ENCODE peak calls at places on chromosomes 5 and 9, in six cellular contexts. One of them, this sample, is unnamed.
A peak's percentile ranks its signal among the peaks of the same experiment; 100 is the strongest.

GRCh38 chr5:81154725-81155124 is 78.4 kb upstream of the CKMT2 start:
- DNase-seq in PC-3: no peak
- DNase-seq in prostate gland: no peak
- DNase-seq in tibial artery: no peak
- DNase-seq in CD8-positive, alpha-beta T cell: no peak
- DNase-seq in AG04449: no peak
- DNase-seq in this sample: no peak

GRCh38 chr5:90015584-90016018 is 394.0 kb downstream of the CETN3 start:
- DNase-seq in PC-3: peak; percentile 65
- DNase-seq in CD8-positive, alpha-beta T cell: no peak
- DNase-seq in AG04449: no peak
- DNase-seq in prostate gland: no peak
- DNase-seq in tibial artery: no peak
- DNase-seq in this sample: peak; percentile 82

GRCh38 chr5:173562451-173562850 is 54.0 kb downstream of the BOD1 start:
- DNase-seq in prostate gland: no peak
- DNase-seq in PC-3: no peak
- DNase-seq in CD8-positive, alpha-beta T cell: no peak
- DNase-seq in AG04449: no peak
- DNase-seq in tibial artery: no peak
- DNase-seq in this sample: peak; percentile 56

GRCh38 chr5:137497396-137498290 is 1.5 kb downstream of the SPOCK1 start:
- DNase-seq in tibial artery: no peak
- DNase-seq in CD8-positive, alpha-beta T cell: no peak
- DNase-seq in AG04449: no peak
- DNase-seq in PC-3: peak; percentile 10
- DNase-seq in prostate gland: peak; percentile 9
- DNase-seq in this sample: peak; percentile 31

GRCh38 chr9:99006979-99007378 is 63.3 kb downstream of the COL15A1 start:
- DNase-seq in prostate gland: no peak
- DNase-seq in AG04449: no peak
- DNase-seq in PC-3: no peak
- DNase-seq in tibial artery: no peak
- DNase-seq in CD8-positive, alpha-beta T cell: no peak
- DNase-seq in this sample: no peak

GRCh38 chr9:114894801-114895433 is 35.5 kb downstream of the TNFSF8 start:
- DNase-seq in tibial artery: no peak
- DNase-seq in CD8-positive, alpha-beta T cell: no peak
- DNase-seq in PC-3: peak; percentile 82
- DNase-seq in AG04449: peak; percentile 85
- DNase-seq in prostate gland: no peak
- DNase-seq in this sample: peak; percentile 93

GRCh38 chr9:3794005-3794404 is 268.2 kb upstream of the RFX3 start:
- DNase-seq in tibial artery: no peak
- DNase-seq in AG04449: no peak
- DNase-seq in PC-3: peak; percentile 2
- DNase-seq in prostate gland: no peak
- DNase-seq in CD8-positive, alpha-beta T cell: no peak
- DNase-seq in this sample: peak; percentile 28

GRCh38 chr5:95842955-95843544 is 20.5 kb upstream of the GLRX start:
- DNase-seq in AG04449: no peak
- DNase-seq in PC-3: peak; percentile 62
- DNase-seq in tibial artery: peak; percentile 80
- DNase-seq in CD8-positive, alpha-beta T cell: no peak
- DNase-seq in prostate gland: no peak
- DNase-seq in this sample: no peak

GRCh38 chr5:4738298-4738697 is 401.8 kb upstream of the ADAMTS16 start:
- DNase-seq in CD8-positive, alpha-beta T cell: no peak
- DNase-seq in tibial artery: no peak
- DNase-seq in AG04449: no peak
- DNase-seq in PC-3: no peak
- DNase-seq in prostate gland: no peak
- DNase-seq in this sample: no peak

GRCh38 chr9:134475051-134475790 is 149.0 kb downstream of the RXRA start:
- DNase-seq in PC-3: no peak
- DNase-seq in tibial artery: peak; percentile 72
- DNase-seq in CD8-positive, alpha-beta T cell: peak; percentile 37
- DNase-seq in AG04449: peak; percentile 24
- DNase-seq in prostate gland: peak; percentile 64
- DNase-seq in this sample: peak; percentile 6
- TF ChIP-seq CTCF in PC-3: no peak
- TF ChIP-seq CTCF in tibial artery: no peak
- TF ChIP-seq CTCF in CD8-positive, alpha-beta T cell: no peak
- TF ChIP-seq CTCF in AG04449: peak; percentile 38
- TF ChIP-seq CTCF in prostate gland: no peak
- TF ChIP-seq CTCF in this sample: no peak

GRCh38 chr5:71719092-71719964 is at the start of gene CARTPT:
- DNase-seq in tibial artery: no peak
- DNase-seq in CD8-positive, alpha-beta T cell: no peak
- DNase-seq in prostate gland: no peak
- DNase-seq in PC-3: no peak
- DNase-seq in AG04449: no peak
- DNase-seq in this sample: no peak
- H3K4me3 ChIP-seq in tibial artery: no peak within 1 kb of the TSS
- H3K4me3 ChIP-seq in CD8-positive, alpha-beta T cell: no peak within 1 kb of the TSS
- H3K4me3 ChIP-seq in prostate gland: no peak within 1 kb of the TSS
- H3K4me3 ChIP-seq in PC-3: no peak within 1 kb of the TSS
- H3K4me3 ChIP-seq in AG04449: no peak within 1 kb of the TSS
- H3K4me3 ChIP-seq in this sample: no peak within 1 kb of the TSS

DNA sequence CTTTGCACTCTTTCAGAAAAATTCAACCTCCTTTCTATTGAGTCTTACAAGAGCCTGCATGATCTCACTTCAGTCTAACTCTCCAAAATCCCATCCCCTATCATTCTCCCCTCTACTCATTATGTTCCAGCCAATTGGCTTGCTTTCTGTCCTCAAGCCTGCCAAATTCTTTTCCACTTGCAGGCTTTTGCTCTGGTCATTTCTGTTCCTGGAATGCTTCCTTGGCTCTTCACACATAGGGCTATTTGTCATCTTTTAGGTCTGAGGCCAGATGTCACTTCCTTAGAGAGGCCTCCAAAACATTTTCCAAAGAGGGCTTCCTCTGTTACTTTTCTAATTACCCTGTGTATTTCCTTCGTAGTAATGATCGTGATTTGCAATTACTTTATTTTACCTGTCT is 11.8 kb upstream of the CHD1 start:
- DNase-seq in AG04449: no peak
- DNase-seq in prostate gland: no peak
- DNase-seq in CD8-positive, alpha-beta T cell: no peak
- DNase-seq in PC-3: no peak
- DNase-seq in tibial artery: no peak
- DNase-seq in this sample: no peak
- TF ChIP-seq CTCF in AG04449: no peak
- TF ChIP-seq CTCF in prostate gland: no peak
- TF ChIP-seq CTCF in CD8-positive, alpha-beta T cell: no peak
- TF ChIP-seq CTCF in PC-3: no peak
- TF ChIP-seq CTCF in tibial artery: no peak
- TF ChIP-seq CTCF in this sample: no peak

GRCh38 chr5:139671096-139671841 is 23.1 kb downstream of the CXXC5 start:
- DNase-seq in AG04449: no peak
- DNase-seq in CD8-positive, alpha-beta T cell: no peak
- DNase-seq in PC-3: no peak
- DNase-seq in tibial artery: no peak
- DNase-seq in prostate gland: no peak
- DNase-seq in this sample: peak; percentile 29
- H3K4me3 ChIP-seq in AG04449: no peak overlapping the region
- H3K4me3 ChIP-seq in CD8-positive, alpha-beta T cell: no peak overlapping the region
- H3K4me3 ChIP-seq in PC-3: no peak overlapping the region
- H3K4me3 ChIP-seq in tibial artery: peak overlapping the region; percentile 27
- H3K4me3 ChIP-seq in prostate gland: no peak overlapping the region
- H3K4me3 ChIP-seq in this sample: no peak overlapping the region

GRCh38 chr9:87629094-87629493 is 96.8 kb upstream of the CTSL start:
- DNase-seq in PC-3: no peak
- DNase-seq in tibial artery: no peak
- DNase-seq in AG04449: no peak
- DNase-seq in CD8-positive, alpha-beta T cell: no peak
- DNase-seq in prostate gland: no peak
- DNase-seq in this sample: no peak

GRCh38 chr9:87635656-87636501 is 90.0 kb upstream of the CTSL start:
- DNase-seq in CD8-positive, alpha-beta T cell: no peak
- DNase-seq in prostate gland: no peak
- DNase-seq in PC-3: no peak
- DNase-seq in AG04449: no peak
- DNase-seq in tibial artery: no peak
- DNase-seq in this sample: no peak

GRCh38 chr9:87630846-87631245 is 95.1 kb upstream of the CTSL start:
- DNase-seq in CD8-positive, alpha-beta T cell: no peak
- DNase-seq in prostate gland: no peak
- DNase-seq in PC-3: no peak
- DNase-seq in AG04449: no peak
- DNase-seq in tibial artery: no peak
- DNase-seq in this sample: no peak

DNA sequence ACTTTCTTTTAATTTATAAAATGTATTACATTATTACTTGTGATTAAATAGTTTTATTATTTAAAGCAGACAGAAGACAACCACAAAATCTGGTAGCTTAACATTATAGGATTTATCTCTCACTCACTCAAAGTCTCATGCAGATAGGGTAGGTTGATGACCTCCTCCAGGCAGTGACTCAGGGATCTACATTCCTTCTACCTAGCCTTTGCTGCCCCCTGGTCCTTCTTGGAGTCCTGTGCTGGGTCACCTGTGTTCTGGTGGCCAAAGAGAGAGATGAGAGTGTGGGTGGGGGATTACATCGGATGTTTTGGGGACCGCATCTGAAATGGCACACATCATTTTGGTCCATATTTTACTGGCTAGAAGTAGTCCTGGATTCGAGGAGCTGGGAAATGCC is 95.7 kb upstream of the CTSL start:
- DNase-seq in PC-3: no peak
- DNase-seq in AG04449: no peak
- DNase-seq in prostate gland: no peak
- DNase-seq in tibial artery: no peak
- DNase-seq in CD8-positive, alpha-beta T cell: no peak
- DNase-seq in this sample: no peak
- TF ChIP-seq CTCF in PC-3: no peak
- TF ChIP-seq CTCF in AG04449: no peak
- TF ChIP-seq CTCF in prostate gland: no peak
- TF ChIP-seq CTCF in tibial artery: no peak
- TF ChIP-seq CTCF in CD8-positive, alpha-beta T cell: no peak
- TF ChIP-seq CTCF in this sample: no peak

GRCh38 chr5:65612298-65612907 is 11.7 kb downstream of the TRIM23 start:
- DNase-seq in PC-3: no peak
- DNase-seq in CD8-positive, alpha-beta T cell: no peak
- DNase-seq in prostate gland: no peak
- DNase-seq in AG04449: no peak
- DNase-seq in tibial artery: no peak
- DNase-seq in this sample: peak; percentile 15
- H3K4me3 ChIP-seq in PC-3: no peak overlapping the region
- H3K4me3 ChIP-seq in CD8-positive, alpha-beta T cell: no peak overlapping the region
- H3K4me3 ChIP-seq in prostate gland: no peak overlapping the region
- H3K4me3 ChIP-seq in AG04449: no peak overlapping the region
- H3K4me3 ChIP-seq in tibial artery: no peak overlapping the region
- H3K4me3 ChIP-seq in this sample: no peak overlapping the region

DNA sequence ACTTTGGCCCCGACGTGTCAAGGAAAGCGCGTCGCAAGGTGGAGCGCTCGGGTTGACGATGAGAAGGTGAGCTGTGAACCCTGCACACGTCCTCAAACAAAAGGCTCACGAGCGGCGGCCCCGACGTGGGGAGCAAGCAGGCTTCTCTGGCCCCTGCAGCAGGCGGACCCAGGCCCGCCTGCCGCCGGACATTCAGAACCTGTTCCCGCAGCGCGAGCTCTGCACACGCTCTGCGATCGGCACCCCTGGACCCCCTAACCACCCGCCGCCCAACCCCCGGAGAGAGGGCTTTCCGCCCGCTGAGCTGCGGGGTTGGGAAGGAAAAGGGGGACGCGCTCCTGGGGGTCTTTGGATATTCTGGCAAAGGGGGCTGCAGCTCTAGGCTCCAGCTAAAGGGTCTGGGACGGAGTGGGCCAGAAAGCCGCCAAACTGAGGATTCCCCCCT is 1.2 kb downstream of the FBN2 start:
- DNase-seq in tibial artery: no peak
- DNase-seq in CD8-positive, alpha-beta T cell: no peak
- DNase-seq in AG04449: no peak
- DNase-seq in PC-3: no peak
- DNase-seq in prostate gland: no peak
- DNase-seq in this sample: no peak
- TF ChIP-seq CTCF in tibial artery: no peak
- TF ChIP-seq CTCF in CD8-positive, alpha-beta T cell: no peak
- TF ChIP-seq CTCF in AG04449: peak; percentile 52
- TF ChIP-seq CTCF in PC-3: no peak
- TF ChIP-seq CTCF in prostate gland: no peak
- TF ChIP-seq CTCF in this sample: no peak

This sample was measured in bronchial epithelial cell.